ENCODE peak calls at places on chromosome 19, in six cellular contexts. S is fibroblast of lung, V is cardiac muscle cell, J is ovary, U is stomach, R is A549. Z is an unnamed sample. For H3K9me3, the result is how much of the 10 kb centered on the place peaks cover.

GRCh38 chr19:10286803-10287737 is at the start of gene ICAM4:
- DNase-seq in S (peak), V (peak), J (peak), U (peak), R (no peak), Z (peak)

GRCh38 chr19:47509973-47510372 is 4.9 kb downstream of the NAPA start:
- DNase-seq in S (no peak), V (no peak), J (no peak), U (peak), R (no peak), Z (no peak)

GRCh38 chr19:952680-953500 is 27.1 kb downstream of the ARID3A start:
- DNase-seq in S (no peak), V (no peak), J (no peak), U (no peak), R (no peak), Z (no peak)

GRCh38 chr19:54674021-54674617 is 11.3 kb downstream of the LILRB4 start:
- DNase-seq in S (peak), V (no peak), J (no peak), U (no peak), R (peak), Z (no peak)

GRCh38 chr19:48752511-48753365 is at the start of gene FUT1:
- DNase-seq in S (no peak), V (peak), J (no peak), U (peak), R (no peak), Z (peak)

GRCh38 chr19:34236035-34236793 is 18.1 kb upstream of the GARRE1 start:
- DNase-seq in S (peak), V (no peak), J (peak), U (no peak), R (no peak), Z (no peak)

GRCh38 chr19:57934820-57935665 is at the start of gene ZNF418:
- DNase-seq in S (peak), V (peak), J (peak), U (peak), R (peak), Z (peak)

GRCh38 chr19:39412100-39412866 is at the start of gene PLEKHG2:
- DNase-seq in S (peak), V (peak), J (peak), U (peak), R (peak), Z (peak)

GRCh38 chr19:47258434-47258833 is 2.1 kb downstream of the CCDC9 start:
- DNase-seq in S (no peak), V (no peak), J (no peak), U (no peak), R (no peak), Z (no peak)

GRCh38 chr19:35642312-35642711 is 767 bp downstream of the ETV2 start:
- DNase-seq in S (no peak), V (no peak), J (no peak), U (no peak), R (no peak), Z (no peak)

GRCh38 chr19:21569497-21569870 is 64.1 kb downstream of the ZNF429 start:
- DNase-seq in S (peak), V (no peak), J (no peak), U (no peak), R (no peak), Z (peak)

GRCh38 chr19:44810555-44811447 is 1.9 kb downstream of the BCAM start:
- DNase-seq in S (no peak), V (no peak), J (no peak), U (no peak), R (no peak), Z (no peak)

GRCh38 chr19:16588824-16589577 is 16.8 kb upstream of the SLC35E1 start:
- DNase-seq in S (no peak), V (no peak), J (no peak), U (no peak), R (no peak), Z (no peak)

GRCh38 chr19:7928741-7929701 is 3.1 kb upstream of the CTXN1 start:
- DNase-seq in S (peak), V (peak), J (peak), U (no peak), R (peak), Z (peak)

GRCh38 chr19:48363500-48363809 is 285 bp downstream of the TMEM143 start:
- DNase-seq in S (no peak), V (no peak), J (no peak), U (no peak), R (no peak), Z (no peak)

GRCh38 chr19:1132625-1133383 is 29.0 kb downstream of the GPX4 start:
- DNase-seq in S (no peak), V (no peak), J (no peak), U (no peak), R (no peak), Z (no peak)

GRCh38 chr19:48636859-48637448 is at the start of gene DBP:
- DNase-seq in S (no peak), V (peak), J (no peak), U (peak), R (peak), Z (peak)

GRCh38 chr19:57334191-57334590 is 13.9 kb downstream of the ZNF543 start:
- DNase-seq in S (peak), V (no peak), J (no peak), U (no peak), R (no peak), Z (no peak)

GRCh38 chr19:40601061-40601973 is at the start of gene LTBP4:
- DNase-seq in S (peak), V (peak), J (peak), U (no peak), R (no peak), Z (no peak)

GRCh38 chr19:16368385-16369305 is 44.0 kb downstream of the KLF2 start:
- DNase-seq in S (no peak), V (no peak), J (no peak), U (no peak), R (no peak), Z (no peak)

GRCh38 chr19:55526216-55527196 is 10.4 kb downstream of the SBK2 start:
- DNase-seq in S (peak), V (peak), J (peak), U (peak), R (peak), Z (peak)

GRCh38 chr19:43544077-43544476 is 11.1 kb downstream of the ZNF575 start:
- DNase-seq in S (no peak), V (no peak), J (no peak), U (no peak), R (no peak), Z (peak)
- H3K27ac ChIP-seq in S (no peak), V (no peak), J (no peak), U (no peak), R (no peak), Z (no peak)

DNA sequence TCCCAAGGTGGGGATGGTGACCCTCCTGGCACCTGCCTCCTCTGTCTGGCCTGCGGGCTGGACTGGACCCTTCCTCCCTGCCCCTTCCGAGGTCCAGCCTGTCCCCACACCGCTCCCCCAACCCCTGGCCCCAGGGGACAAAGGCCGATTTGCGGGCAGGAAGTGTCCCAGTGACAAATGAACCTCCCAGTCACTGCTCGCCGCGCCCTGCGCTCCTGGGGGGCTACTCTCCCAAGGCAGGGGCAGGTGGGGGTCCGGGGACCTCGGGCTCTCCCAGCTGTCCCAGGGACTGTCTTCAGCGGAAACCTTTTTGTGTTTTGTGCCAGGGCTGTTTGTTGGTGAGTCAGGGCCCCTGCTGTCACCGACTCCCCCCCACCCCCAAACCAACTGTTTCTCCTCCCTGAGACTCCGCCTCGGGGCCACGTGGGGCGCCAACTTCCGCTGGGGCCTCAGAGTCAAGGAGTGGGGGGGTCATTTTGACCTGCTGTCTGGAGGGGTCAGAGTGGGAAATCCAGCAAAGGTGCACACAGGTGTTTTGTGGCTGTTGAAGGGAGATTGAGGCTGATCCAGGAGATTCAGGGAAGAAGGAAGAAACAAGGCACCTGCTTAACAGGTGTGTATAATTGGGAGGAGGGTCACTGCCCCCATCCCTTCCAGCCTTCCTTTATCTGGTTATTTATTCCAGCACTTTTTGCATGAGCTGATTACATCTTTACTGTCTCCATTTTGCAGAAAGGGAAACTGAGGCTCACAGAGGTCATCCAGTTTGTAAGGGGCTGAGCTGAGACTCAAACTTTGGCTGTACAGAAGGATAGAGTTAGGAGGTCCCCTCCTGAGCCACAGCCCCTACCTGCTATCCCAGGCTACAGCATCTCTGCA is 831 bp downstream of the PGPEP1 start:
- DNase-seq in S (no peak), V (peak), J (peak), U (peak), R (no peak), Z (peak)
- TF ChIP-seq CTCF in S (no peak), V (no peak), J (no peak), U (no peak), R (no peak), Z (no peak)

DNA sequence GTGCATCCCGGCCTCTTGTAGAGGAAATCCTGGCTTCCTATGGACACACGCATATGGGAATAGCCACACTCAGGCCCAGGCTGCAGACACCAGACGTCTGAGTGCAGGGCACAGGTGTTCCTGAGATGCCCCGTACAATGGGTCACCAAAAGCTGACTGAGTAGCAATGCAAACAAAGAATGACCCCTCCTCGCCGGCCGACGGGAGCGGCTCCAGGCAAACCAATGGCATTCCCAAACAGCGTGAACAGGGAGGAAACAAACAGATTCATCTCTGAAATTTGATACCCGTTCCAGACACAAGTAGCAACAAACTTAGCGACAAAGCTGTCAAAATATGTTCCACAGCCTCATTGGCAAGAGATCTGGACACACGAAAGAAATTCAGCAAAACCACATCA is 278.6 kb upstream of the TSHZ3 start:
- DNase-seq in S (no peak), V (no peak), J (no peak), U (no peak), R (no peak), Z (no peak)
- H3K9me3 ChIP-seq in S (under half), V (under half), J (under half), U (under half), R (under half), Z (under half)

GRCh38 chr19:29752450-29753025 is 37.5 kb upstream of the C19orf12 start:
- DNase-seq in S (no peak), V (no peak), J (no peak), U (no peak), R (no peak), Z (peak)
- H3K27ac ChIP-seq in S (no peak), V (no peak), J (no peak), U (no peak), R (no peak), Z (no peak)

GRCh38 chr19:11453468-11454341 is 18.3 kb downstream of the PRKCSH start:
- DNase-seq in S (no peak), V (no peak), J (no peak), U (no peak), R (no peak), Z (no peak)
- TF ChIP-seq CTCF in S (peak), V (peak), J (no peak), U (no peak), R (peak), Z (no peak)

DNA sequence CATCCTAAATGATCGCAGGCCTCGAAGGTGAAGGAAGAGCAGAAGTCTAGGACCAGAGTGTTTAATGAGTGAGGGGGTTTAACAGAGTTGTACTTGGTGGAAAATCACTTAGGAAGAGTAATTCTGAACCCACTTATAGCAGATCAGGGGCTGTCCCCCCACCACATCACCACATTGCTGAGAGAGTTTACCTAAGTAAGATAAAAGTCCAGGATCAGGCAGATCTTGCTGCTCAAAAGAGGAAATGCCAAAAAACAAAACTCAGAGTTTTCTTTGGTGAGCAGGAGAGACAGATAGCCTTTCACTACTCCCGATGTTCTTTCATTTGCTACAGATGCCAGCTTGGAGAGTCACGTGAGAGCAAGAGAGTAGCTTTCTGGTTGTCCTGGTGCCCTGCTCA is 15.4 kb downstream of the ZNF317 start:
- DNase-seq in S (no peak), V (no peak), J (no peak), U (no peak), R (no peak), Z (no peak)
- H3K9me3 ChIP-seq in S (under half), V (under half), J (under half), U (half or more), R (half or more), Z (under half)

DNA sequence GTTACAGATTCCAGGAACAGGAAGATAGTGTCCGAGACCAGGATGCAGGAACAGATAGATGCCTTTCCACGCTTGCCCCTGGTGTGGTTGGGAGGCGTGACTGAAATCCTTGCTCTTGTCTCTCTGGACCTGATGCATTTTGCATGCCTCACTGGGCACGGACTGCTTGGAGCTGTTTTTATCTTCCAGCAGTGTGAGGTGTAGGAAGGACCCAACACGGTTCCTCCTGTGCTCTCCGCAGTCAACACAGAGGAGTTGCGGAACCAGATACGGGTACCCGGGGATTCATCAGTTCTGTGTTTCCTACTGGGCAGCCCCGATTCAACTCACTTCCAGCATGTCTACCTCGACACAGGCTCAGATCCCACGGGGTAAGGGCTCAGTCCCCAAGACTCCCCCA is 6.5 kb downstream of the DOT1L start:
- DNase-seq in S (no peak), V (no peak), J (no peak), U (no peak), R (no peak), Z (no peak)
- H3K27ac ChIP-seq in S (peak), V (peak), J (no peak), U (peak), R (peak), Z (peak)